ENCODE peak calls at places on chromosomes 1 and 21, in eight cellular contexts. One of them, this sample, is unnamed.

GRCh38 chr1:116908266-116908665 is 1.4 kb upstream of the PTGFRN start:
- DNase-seq in fibroblast of pulmonary artery: no peak
- DNase-seq in fibroblast of villous mesenchyme: no peak
- DNase-seq in pons: no peak
- DNase-seq in SHP77: no peak
- DNase-seq in T-helper 9 cell: no peak
- DNase-seq in NCI-H2171: no peak
- DNase-seq in iPS-NIHi11: no peak
- DNase-seq in this sample: no peak

GRCh38 chr1:145846191-145846590 is 761 bp downstream of the NUDT17 start:
- DNase-seq in pons: no peak
- DNase-seq in fibroblast of villous mesenchyme: peak
- DNase-seq in SHP77: peak
- DNase-seq in fibroblast of pulmonary artery: peak
- DNase-seq in NCI-H2171: no peak
- DNase-seq in iPS-NIHi11: peak
- DNase-seq in T-helper 9 cell: no peak
- DNase-seq in this sample: no peak

GRCh38 chr1:172144445-172145060 is 275.9 kb upstream of the C1orf105 start:
- DNase-seq in iPS-NIHi11: no peak
- DNase-seq in pons: no peak
- DNase-seq in NCI-H2171: no peak
- DNase-seq in SHP77: no peak
- DNase-seq in fibroblast of pulmonary artery: peak
- DNase-seq in T-helper 9 cell: no peak
- DNase-seq in fibroblast of villous mesenchyme: peak
- DNase-seq in this sample: no peak

GRCh38 chr21:42681296-42682206 is 28.1 kb downstream of the PDE9A start:
- DNase-seq in T-helper 9 cell: no peak
- DNase-seq in iPS-NIHi11: no peak
- DNase-seq in fibroblast of villous mesenchyme: no peak
- DNase-seq in SHP77: no peak
- DNase-seq in pons: no peak
- DNase-seq in NCI-H2171: no peak
- DNase-seq in fibroblast of pulmonary artery: no peak
- DNase-seq in this sample: no peak

GRCh38 chr1:112704511-112704907 is 2.4 kb downstream of the RHOC start:
- DNase-seq in pons: peak
- DNase-seq in iPS-NIHi11: no peak
- DNase-seq in NCI-H2171: no peak
- DNase-seq in SHP77: no peak
- DNase-seq in fibroblast of villous mesenchyme: no peak
- DNase-seq in fibroblast of pulmonary artery: no peak
- DNase-seq in T-helper 9 cell: no peak
- DNase-seq in this sample: no peak

GRCh38 chr1:109432336-109432735 is 6.1 kb upstream of the PSMA5 start:
- DNase-seq in pons: no peak
- DNase-seq in SHP77: no peak
- DNase-seq in NCI-H2171: no peak
- DNase-seq in fibroblast of pulmonary artery: no peak
- DNase-seq in iPS-NIHi11: no peak
- DNase-seq in fibroblast of villous mesenchyme: no peak
- DNase-seq in T-helper 9 cell: no peak
- DNase-seq in this sample: no peak

GRCh38 chr1:220498188-220498587 is 29.7 kb upstream of the MARK1 start:
- DNase-seq in fibroblast of pulmonary artery: no peak
- DNase-seq in SHP77: no peak
- DNase-seq in T-helper 9 cell: no peak
- DNase-seq in pons: no peak
- DNase-seq in fibroblast of villous mesenchyme: no peak
- DNase-seq in iPS-NIHi11: no peak
- DNase-seq in NCI-H2171: peak
- DNase-seq in this sample: no peak

GRCh38 chr1:985126-985525 is 3.2 kb upstream of the PERM1 start:
- DNase-seq in SHP77: no peak
- DNase-seq in iPS-NIHi11: no peak
- DNase-seq in fibroblast of pulmonary artery: no peak
- DNase-seq in T-helper 9 cell: no peak
- DNase-seq in pons: no peak
- DNase-seq in NCI-H2171: no peak
- DNase-seq in fibroblast of villous mesenchyme: no peak
- DNase-seq in this sample: no peak

GRCh38 chr1:25530348-25531081 is 12.9 kb upstream of the LDLRAP1 start:
- DNase-seq in T-helper 9 cell: no peak
- DNase-seq in fibroblast of pulmonary artery: no peak
- DNase-seq in pons: no peak
- DNase-seq in fibroblast of villous mesenchyme: no peak
- DNase-seq in NCI-H2171: no peak
- DNase-seq in iPS-NIHi11: no peak
- DNase-seq in SHP77: no peak
- DNase-seq in this sample: no peak

GRCh38 chr1:51897699-51898031 is 19.1 kb upstream of the NRDC start:
- DNase-seq in fibroblast of villous mesenchyme: peak
- DNase-seq in NCI-H2171: no peak
- DNase-seq in pons: no peak
- DNase-seq in fibroblast of pulmonary artery: peak
- DNase-seq in T-helper 9 cell: no peak
- DNase-seq in SHP77: no peak
- DNase-seq in iPS-NIHi11: no peak
- DNase-seq in this sample: no peak

GRCh38 chr1:183484254-183484653 is 12.0 kb downstream of the SMG7 start:
- DNase-seq in T-helper 9 cell: no peak
- DNase-seq in iPS-NIHi11: no peak
- DNase-seq in pons: no peak
- DNase-seq in NCI-H2171: no peak
- DNase-seq in fibroblast of pulmonary artery: no peak
- DNase-seq in fibroblast of villous mesenchyme: no peak
- DNase-seq in SHP77: no peak
- DNase-seq in this sample: no peak

GRCh38 chr1:50308883-50309282 is 114.4 kb downstream of the DMRTA2 start:
- DNase-seq in pons: no peak
- DNase-seq in NCI-H2171: no peak
- DNase-seq in fibroblast of pulmonary artery: peak
- DNase-seq in SHP77: no peak
- DNase-seq in fibroblast of villous mesenchyme: peak
- DNase-seq in T-helper 9 cell: no peak
- DNase-seq in iPS-NIHi11: peak
- DNase-seq in this sample: peak

GRCh38 chr1:183417691-183418491 is at the start of gene NMNAT2:
- DNase-seq in SHP77: no peak
- DNase-seq in fibroblast of villous mesenchyme: peak
- DNase-seq in NCI-H2171: peak
- DNase-seq in pons: peak
- DNase-seq in iPS-NIHi11: peak
- DNase-seq in T-helper 9 cell: no peak
- DNase-seq in fibroblast of pulmonary artery: peak
- DNase-seq in this sample: peak

GRCh38 chr21:42571391-42572150 is 57.9 kb downstream of the SLC37A1 start:
- DNase-seq in SHP77: no peak
- DNase-seq in pons: no peak
- DNase-seq in fibroblast of pulmonary artery: no peak
- DNase-seq in T-helper 9 cell: no peak
- DNase-seq in iPS-NIHi11: no peak
- DNase-seq in fibroblast of villous mesenchyme: no peak
- DNase-seq in NCI-H2171: no peak
- DNase-seq in this sample: no peak

This sample was measured in iPS DF 19.7.